ENCODE peak calls at places on chromosomes 7 and 10, in four cellular contexts. R is HEK293T, V is Calu3, B is GM13976. W is an unnamed sample.

GRCh38 chr7:104207348-104207730 is 474 bp downstream of the ORC5 start:
- DNase-seq in R (peak), V (no peak), B (peak), W (peak)

GRCh38 chr7:92403760-92404074 is 43.6 kb upstream of the GATAD1 start:
- DNase-seq in R (no peak), V (no peak), B (no peak), W (no peak)

GRCh38 chr10:64196638-64197315 is 675.6 kb downstream of the REEP3 start:
- DNase-seq in R (no peak), V (no peak), B (no peak), W (no peak)

GRCh38 chr7:33868151-33868550 is 37.2 kb upstream of the BMPER start:
- DNase-seq in R (no peak), V (no peak), B (no peak), W (no peak)

GRCh38 chr10:43160067-43160918 is 22.0 kb downstream of the CSGALNACT2 start:
- DNase-seq in R (no peak), V (no peak), B (peak), W (no peak)

GRCh38 chr10:23395017-23395416 is 43.9 kb upstream of the OTUD1 start:
- DNase-seq in R (no peak), V (no peak), B (no peak), W (no peak)

GRCh38 chr10:101266396-101267298 is 37.4 kb upstream of the LBX1 start:
- DNase-seq in R (no peak), V (no peak), B (no peak), W (no peak)

GRCh38 chr7:143002106-143002505 is 24.8 kb downstream of the OR9A2 start:
- DNase-seq in R (no peak), V (peak), B (no peak), W (no peak)

GRCh38 chr7:46133076-46133475 is 212.0 kb upstream of the IGFBP3 start:
- DNase-seq in R (no peak), V (no peak), B (no peak), W (no peak)

GRCh38 chr7:130154501-130155317 is 50.5 kb downstream of the TMEM209 start:
- DNase-seq in R (peak), V (no peak), B (no peak), W (no peak)

GRCh38 chr7:46544396-46545008 is 623.4 kb upstream of the IGFBP3 start:
- DNase-seq in R (no peak), V (no peak), B (no peak), W (no peak)

GRCh38 chr7:17971392-17971791 is 31.1 kb upstream of the SNX13 start:
- DNase-seq in R (no peak), V (no peak), B (no peak), W (no peak)

GRCh38 chr10:106992064-106992463 is 172.4 kb downstream of the SORCS1 start:
- DNase-seq in R (no peak), V (no peak), B (no peak), W (no peak)

GRCh38 chr10:131094406-131095108 is 217.0 kb downstream of the TCERG1L start:
- DNase-seq in R (no peak), V (no peak), B (no peak), W (no peak)

GRCh38 chr10:71083457-71083975 is 128.9 kb upstream of the UNC5B start:
- DNase-seq in R (no peak), V (no peak), B (peak), W (no peak)

GRCh38 chr10:59991661-59992060 is 85.3 kb upstream of the CCDC6 start:
- DNase-seq in R (peak), V (peak), B (peak), W (no peak)

GRCh38 chr10:88318803-88319202 is 264.3 kb downstream of the RNLS start:
- DNase-seq in R (peak), V (no peak), B (no peak), W (no peak)

GRCh38 chr10:75541411-75541810 is 110.0 kb downstream of the LRMDA start:
- DNase-seq in R (no peak), V (no peak), B (no peak), W (no peak)

GRCh38 chr10:87560495-87561222 is 56.0 kb downstream of the MINPP1 start:
- DNase-seq in R (no peak), V (no peak), B (no peak), W (no peak)

GRCh38 chr7:108525327-108525984 is 479 bp downstream of the PNPLA8 start:
- DNase-seq in R (peak), V (peak), B (peak), W (no peak)

GRCh38 chr7:1902231-1902855 is 232.3 kb downstream of the ELFN1 start:
- DNase-seq in R (no peak), V (no peak), B (no peak), W (no peak)

GRCh38 chr10:33521062-33521461 is 186.6 kb upstream of the NRP1 start:
- DNase-seq in R (no peak), V (no peak), B (no peak), W (no peak)

GRCh38 chr10:8365935-8366911 is 311.7 kb downstream of the GATA3 start:
- DNase-seq in R (no peak), V (peak), B (peak), W (peak)

GRCh38 chr7:140230517-140230861 is 53.7 kb upstream of the KDM7A start:
- DNase-seq in R (no peak), V (peak), B (peak), W (peak)

GRCh38 chr10:17409170-17409733 is 45.1 kb downstream of the ST8SIA6 start:
- DNase-seq in R (no peak), V (no peak), B (no peak), W (no peak)

GRCh38 chr7:26013551-26014083 is 138.4 kb upstream of the NFE2L3 start:
- DNase-seq in R (no peak), V (no peak), B (no peak), W (no peak)

GRCh38 chr10:17340144-17340829 is 112.2 kb downstream of the VIM start:
- DNase-seq in R (no peak), V (no peak), B (no peak), W (no peak)

GRCh38 chr7:41035788-41036187 is 667.1 kb downstream of the INHBA start:
- DNase-seq in R (no peak), V (no peak), B (no peak), W (no peak)

GRCh38 chr10:86210416-86210815 is 156.2 kb downstream of the GRID1 start:
- DNase-seq in R (no peak), V (no peak), B (no peak), W (no peak)

GRCh38 chr7:41955475-41956243 is 252.8 kb upstream of the INHBA start:
- DNase-seq in R (peak), V (peak), B (no peak), W (no peak)

GRCh38 chr7:121800916-121801675 is 71.9 kb upstream of the PTPRZ1 start:
- DNase-seq in R (no peak), V (no peak), B (no peak), W (no peak)

GRCh38 chr10:22183771-22184466 is 33.9 kb downstream of the EBLN1 start:
- DNase-seq in R (no peak), V (no peak), B (no peak), W (no peak)

GRCh38 chr7:47538846-47539311 is 43.0 kb downstream of the TNS3 start:
- DNase-seq in R (no peak), V (no peak), B (no peak), W (no peak)

GRCh38 chr7:34121366-34121765 is 216.0 kb downstream of the BMPER start:
- DNase-seq in R (no peak), V (no peak), B (no peak), W (no peak)

GRCh38 chr10:110506448-110506847 is 8.7 kb downstream of the DUSP5 start:
- DNase-seq in R (no peak), V (no peak), B (no peak), W (no peak)

W was measured in effector memory CD8-positive, alpha-beta T cell.